ENCODE peak calls at places on chromosome 14, in seven cellular contexts. E is stimulated activated CD4-positive, alpha-beta T cell treated with anti-CD3 and anti-CD28 coated beads, Interleukin-2, amount 100 ng/mL, for 24 hours; F is lung; U is kidney epithelial cell; Y is foreskin keratinocyte; S is endothelial cell of umbilical vein; G is stimulated activated CD8-positive, alpha-beta memory T cell treated with anti-CD3 and anti-CD28 coated beads, Interleukin-15, amount 100 ng/mL, for 24 hours. I is an unnamed sample.

GRCh38 chr14:52033131-52033642 is 35.7 kb downstream of the NID2 start:
- DNase-seq in E (no peak), F (no peak), U (no peak), Y (no peak), S (no peak), G (no peak), I (no peak)

GRCh38 chr14:57461777-57462320 is 31.8 kb downstream of the CCDC198 start:
- DNase-seq in E (no peak), F (no peak), U (no peak), Y (no peak), S (no peak), G (no peak), I (no peak)

GRCh38 chr14:78448483-78449094 is 278.4 kb downstream of the NRXN3 start:
- DNase-seq in E (peak; percentile 29), F (peak; percentile 29), U (no peak), Y (no peak), S (peak; percentile 47), G (no peak), I (no peak)

GRCh38 chr14:80310950-80311349 is 99.6 kb upstream of the DIO2 start:
- DNase-seq in E (no peak), F (no peak), U (no peak), Y (no peak), S (peak; percentile 77), G (no peak), I (no peak)

GRCh38 chr14:37253905-37254304 is 56.2 kb downstream of the MIPOL1 start:
- DNase-seq in E (no peak), F (no peak), U (no peak), Y (peak; percentile 50), S (peak; percentile 82), G (no peak), I (no peak)

GRCh38 chr14:32805979-32806378 is 132.7 kb upstream of the NPAS3 start:
- DNase-seq in E (no peak), F (no peak), U (no peak), Y (no peak), S (no peak), G (no peak), I (no peak)

GRCh38 chr14:24876996-24877395 is 173.0 kb downstream of the STXBP6 start:
- DNase-seq in E (no peak), F (no peak), U (no peak), Y (no peak), S (no peak), G (no peak), I (no peak)

GRCh38 chr14:86798330-86798729 is 1194.7 kb downstream of the GALC start:
- DNase-seq in E (no peak), F (no peak), U (no peak), Y (no peak), S (no peak), G (no peak), I (no peak)

GRCh38 chr14:58977366-58977765 is 211.1 kb upstream of the DAAM1 start:
- DNase-seq in E (no peak), F (no peak), U (no peak), Y (no peak), S (no peak), G (no peak), I (no peak)

GRCh38 chr14:89400529-89400928 is 16.5 kb downstream of the FOXN3 start:
- DNase-seq in E (no peak), F (no peak), U (no peak), Y (no peak), S (no peak), G (no peak), I (no peak)

GRCh38 chr14:101108579-101109346 is 205.2 kb upstream of the RTL1 start:
- DNase-seq in E (no peak), F (peak; percentile 25), U (no peak), Y (no peak), S (no peak), G (no peak), I (peak; percentile 80)

GRCh38 chr14:51607677-51608076 is 44.0 kb upstream of the FRMD6 start:
- DNase-seq in E (no peak), F (no peak), U (no peak), Y (no peak), S (no peak), G (no peak), I (no peak)

GRCh38 chr14:92121207-92121669 is 268 bp downstream of the NDUFB1 start:
- DNase-seq in E (no peak), F (peak; percentile 50), U (no peak), Y (no peak), S (peak; percentile 70), G (no peak), I (no peak)

GRCh38 chr14:68364823-68365222 is 428.0 kb downstream of the ZFP36L1 start:
- DNase-seq in E (no peak), F (no peak), U (peak; percentile 49), Y (no peak), S (no peak), G (no peak), I (no peak)

GRCh38 chr14:47539065-47539464 is 136.3 kb downstream of the MDGA2 start:
- DNase-seq in E (no peak), F (no peak), U (peak; percentile 2), Y (no peak), S (peak; percentile 13), G (no peak), I (no peak)

GRCh38 chr14:52885230-52885629 is 65.6 kb downstream of the FERMT2 start:
- DNase-seq in E (no peak), F (no peak), U (no peak), Y (no peak), S (no peak), G (no peak), I (no peak)

GRCh38 chr14:105204206-105204930 is 23.3 kb upstream of the NUDT14 start:
- DNase-seq in E (no peak), F (peak; percentile 83), U (peak; percentile 28), Y (peak; percentile 60), S (no peak), G (no peak), I (no peak)

GRCh38 chr14:79443602-79444001 is 767.7 kb downstream of the DIO2 start:
- DNase-seq in E (no peak), F (no peak), U (no peak), Y (peak; percentile 17), S (no peak), G (no peak), I (no peak)

GRCh38 chr14:76516884-76517283 is 140.9 kb downstream of the ESRRB start:
- DNase-seq in E (no peak), F (no peak), U (no peak), Y (peak; percentile 92), S (no peak), G (no peak), I (no peak)

GRCh38 chr14:32006267-32007110 is 70.6 kb upstream of the ARHGAP5 start:
- DNase-seq in E (no peak), F (no peak), U (peak; percentile 98), Y (no peak), S (no peak), G (no peak), I (no peak)

GRCh38 chr14:104891664-104892500 is 26.8 kb downstream of the CEP170B start:
- DNase-seq in E (no peak), F (no peak), U (no peak), Y (no peak), S (no peak), G (no peak), I (no peak)

GRCh38 chr14:78605065-78605762 is 435.0 kb downstream of the NRXN3 start:
- DNase-seq in E (no peak), F (no peak), U (no peak), Y (no peak), S (no peak), G (no peak), I (no peak)

GRCh38 chr14:70808023-70808401 is 1.3 kb downstream of the MAP3K9 start:
- DNase-seq in E (peak; percentile 58), F (peak; percentile 54), U (no peak), Y (peak; percentile 55), S (no peak), G (no peak), I (no peak)

GRCh38 chr14:50667491-50668007 is 557 bp downstream of the SAV1 start:
- DNase-seq in E (peak; percentile 21), F (peak; percentile 42), U (no peak), Y (peak; percentile 25), S (no peak), G (no peak), I (no peak)

GRCh38 chr14:20578325-20578724 is 9.5 kb downstream of the RNASE11 start:
- DNase-seq in E (no peak), F (no peak), U (no peak), Y (no peak), S (no peak), G (no peak), I (no peak)

GRCh38 chr14:92794547-92794941 is 439 bp downstream of the GOLGA5 start:
- DNase-seq in E (no peak), F (peak; percentile 31), U (no peak), Y (no peak), S (peak; percentile 28), G (no peak), I (no peak)

GRCh38 chr14:68793734-68794129 is 865 bp upstream of the ZFP36L1 start:
- DNase-seq in E (no peak), F (no peak), U (no peak), Y (no peak), S (no peak), G (no peak), I (no peak)

GRCh38 chr14:24891987-24892729 is 157.8 kb downstream of the STXBP6 start:
- DNase-seq in E (no peak), F (no peak), U (no peak), Y (no peak), S (no peak), G (no peak), I (no peak)

GRCh38 chr14:51653855-51654548 is 2.3 kb downstream of the FRMD6 start:
- DNase-seq in E (no peak), F (no peak), U (no peak), Y (no peak), S (peak; percentile 49), G (no peak), I (no peak)

GRCh38 chr14:81767266-81767987 is 233.8 kb upstream of the SEL1L start:
- DNase-seq in E (no peak), F (no peak), U (no peak), Y (no peak), S (no peak), G (no peak), I (no peak)

GRCh38 chr14:50616275-50616674 is 51.8 kb downstream of the SAV1 start:
- DNase-seq in E (no peak), F (no peak), U (no peak), Y (no peak), S (no peak), G (no peak), I (no peak)

GRCh38 chr14:64272019-64272418 is 22.2 kb downstream of the ESR2 start:
- DNase-seq in E (no peak), F (no peak), U (no peak), Y (no peak), S (no peak), G (no peak), I (no peak)

GRCh38 chr14:94926176-94926575 is 156.3 kb upstream of the GSC start:
- DNase-seq in E (no peak), F (no peak), U (no peak), Y (no peak), S (no peak), G (no peak), I (no peak)

GRCh38 chr14:68283378-68284123 is 464.0 kb downstream of the RAD51B start:
- DNase-seq in E (peak; percentile 43), F (no peak), U (no peak), Y (no peak), S (no peak), G (peak; percentile 8), I (no peak)

GRCh38 chr14:74401504-74402241 is 24.3 kb downstream of the SYNDIG1L start:
- DNase-seq in E (peak; percentile 61), F (no peak), U (peak; percentile 12), Y (no peak), S (no peak), G (peak; percentile 8), I (no peak)

GRCh38 chr14:102120888-102121287 is 18.8 kb upstream of the WDR20 start:
- DNase-seq in E (no peak), F (no peak), U (no peak), Y (no peak), S (no peak), G (no peak), I (no peak)

I was measured in osteocyte.